ENCODE peak calls at places on chromosomes 4 and X, in six cellular contexts. Q is GM23248, Y is tibial nerve, S is cardiac muscle cell, W is IMR-90, U is uterus. E is an unnamed sample.
A peak's percentile ranks its signal among the peaks of the same experiment; 100 is the strongest.

GRCh38 chr4:121765941-121766538 is 1.1 kb upstream of the SMIM43 start:
- DNase-seq in S (peak; percentile 7), Q (no peak), W (no peak), U (no peak), Y (no peak), E (no peak)

GRCh38 chr4:79042079-79042674 is 102.9 kb upstream of the PAQR3 start:
- DNase-seq in S (peak; percentile 72), Y (no peak), Q (peak; percentile 57), U (peak; percentile 25), W (peak; percentile 22), E (no peak)

GRCh38 chr4:7872264-7872771 is 67.3 kb downstream of the AFAP1 start:
- DNase-seq in U (peak; percentile 52), Y (peak; percentile 42), W (peak; percentile 98), Q (peak; percentile 94), S (no peak), E (no peak)

GRCh38 chr4:95625020-95625419 is 76.2 kb upstream of the UNC5C start:
- DNase-seq in Q (no peak), W (no peak), S (no peak), U (no peak), Y (no peak), E (no peak)

GRCh38 chrX:96432647-96433046 is 252.0 kb upstream of the DIAPH2 start:
- DNase-seq in W (no peak), Y (no peak), S (no peak), U (no peak), Q (peak; percentile 13), E (no peak)

GRCh38 chr4:69888336-69888735 is 28.4 kb upstream of the SULT1E1 start:
- DNase-seq in W (no peak), S (no peak), Q (no peak), Y (no peak), U (no peak), E (no peak)

GRCh38 chr4:7803371-7803770 is 136.3 kb downstream of the AFAP1 start:
- DNase-seq in S (no peak), U (no peak), Y (no peak), Q (no peak), W (no peak), E (no peak)

GRCh38 chr4:82780398-82781231 is 18.0 kb downstream of the SCD5 start:
- DNase-seq in Q (peak; percentile 45), Y (peak; percentile 83), U (peak; percentile 49), W (peak; percentile 59), S (peak; percentile 57), E (no peak)

GRCh38 chrX:152632445-152633097 is 5.1 kb upstream of the GABRQ start:
- DNase-seq in S (peak; percentile 43), U (no peak), Y (peak; percentile 38), Q (peak; percentile 49), W (peak; percentile 24), E (no peak)

GRCh38 chrX:124256209-124256608 is 76.3 kb upstream of the TEX13D start:
- DNase-seq in S (no peak), W (peak; percentile 19), Y (no peak), U (no peak), Q (peak; percentile 86), E (no peak)

GRCh38 chrX:1059576-1060561 is 152.6 kb downstream of the CRLF2 start:
- DNase-seq in S (no peak), Q (no peak), U (no peak), W (no peak), Y (no peak), E (no peak)

GRCh38 chr4:6972911-6973310 is 63.3 kb downstream of the TBC1D14 start:
- DNase-seq in W (peak; percentile 47), U (no peak), Q (no peak), S (no peak), Y (no peak), E (no peak)

GRCh38 chrX:38458071-38458470 is 103.3 kb upstream of the TSPAN7 start:
- DNase-seq in S (peak; percentile 8), Q (no peak), W (no peak), U (no peak), Y (no peak), E (no peak)

GRCh38 chr4:181702864-181703263 is 540.3 kb upstream of the TENM3 start:
- DNase-seq in Y (no peak), U (no peak), W (no peak), Q (no peak), S (no peak), E (no peak)

GRCh38 chr4:99090511-99090910 is 1.9 kb upstream of the ADH5 start:
- DNase-seq in U (no peak), Y (no peak), S (no peak), W (peak; percentile 18), Q (peak; percentile 19), E (no peak)

GRCh38 chr4:76905521-76905920 is 7.6 kb upstream of the SOWAHB start:
- DNase-seq in W (peak; percentile 72), S (no peak), Y (no peak), U (no peak), Q (peak; percentile 47), E (no peak)

GRCh38 chr4:140013088-140013487 is 140.9 kb downstream of the MAML3 start:
- DNase-seq in Q (no peak), S (no peak), W (no peak), Y (no peak), U (no peak), E (no peak)

GRCh38 chr4:140014284-140014683 is 139.7 kb downstream of the MAML3 start:
- DNase-seq in W (peak; percentile 39), U (no peak), S (no peak), Q (no peak), Y (no peak), E (no peak)

GRCh38 chr4:140012688-140013087 is 141.3 kb downstream of the MAML3 start:
- DNase-seq in Q (peak; percentile 65), S (peak; percentile 60), U (peak; percentile 35), W (peak; percentile 95), Y (peak; percentile 41), E (no peak)
- H3K4me3 ChIP-seq in Q (no peak overlapping the region), S (no peak overlapping the region), U (no peak overlapping the region), W (no peak overlapping the region), Y (no peak overlapping the region), E (no peak overlapping the region)

GRCh38 chrX:102345916-102346315 is 93.9 kb downstream of the NXF2B start:
- DNase-seq in U (peak; percentile 61), Q (peak; percentile 39), S (peak; percentile 61), Y (peak; percentile 57), W (peak; percentile 34), E (peak; percentile 24)
- H3K9me3 ChIP-seq in U (no peaks in the 10 kb centered on the region), Q (no peaks in the 10 kb centered on the region), S (no peaks in the 10 kb centered on the region), Y (no peaks in the 10 kb centered on the region), W (no peaks in the 10 kb centered on the region), E (no peaks in the 10 kb centered on the region)

GRCh38 chr4:122854860-122855259 is 28.2 kb downstream of the FGF2 start:
- DNase-seq in S (no peak), Y (no peak), U (no peak), Q (no peak), W (no peak), E (no peak)
- H3K4me3 ChIP-seq in S (no peak overlapping the region), Y (peak overlapping the region; percentile 1), U (peak overlapping the region; percentile 1), Q (peak overlapping the region; percentile 40), W (no peak overlapping the region), E (no peak overlapping the region)

GRCh38 chr4:32830160-32830559 is 2110.0 kb downstream of the PCDH7 start:
- DNase-seq in S (no peak), W (no peak), Y (no peak), U (no peak), Q (no peak), E (no peak)

GRCh38 chr4:32826169-32826568 is 2106.0 kb downstream of the PCDH7 start:
- DNase-seq in Y (no peak), U (no peak), Q (no peak), W (no peak), S (no peak), E (no peak)

DNA sequence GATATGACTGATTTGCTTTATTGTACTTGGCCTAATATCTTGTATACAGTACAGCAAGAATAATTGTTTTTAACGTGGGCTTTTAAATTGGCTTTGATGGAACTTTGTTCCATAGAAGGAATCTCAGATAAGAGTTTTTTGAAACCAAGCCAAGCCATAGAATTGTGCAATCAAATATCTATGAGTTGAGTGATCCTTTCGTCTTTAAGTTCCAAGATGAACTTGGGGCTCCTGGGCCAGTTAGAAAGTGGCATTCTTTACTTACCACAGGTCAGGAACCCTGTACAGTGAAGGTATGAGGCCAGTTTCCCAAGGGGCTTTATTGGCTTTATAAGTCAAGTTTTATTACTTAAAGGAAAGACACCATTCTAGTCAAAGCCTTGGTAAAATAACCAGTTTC is 2104.2 kb downstream of the PCDH7 start:
- DNase-seq in W (no peak), Q (no peak), Y (no peak), U (no peak), S (no peak), E (no peak)
- H3K9me3 ChIP-seq in W (peaks cover 2% of the 10 kb centered on the region), Q (no peaks in the 10 kb centered on the region), Y (no peaks in the 10 kb centered on the region), U (no peaks in the 10 kb centered on the region), S (peaks cover 4% of the 10 kb centered on the region), E (no peaks in the 10 kb centered on the region)

GRCh38 chrX:49921109-49921508 is 1.3 kb upstream of the CLCN5 start:
- DNase-seq in U (no peak), Q (no peak), W (no peak), Y (no peak), S (no peak), E (no peak)
- H3K4me3 ChIP-seq in U (no peak overlapping the region), Q (no peak overlapping the region), W (no peak overlapping the region), Y (no peak overlapping the region), S (no peak overlapping the region), E (no peak overlapping the region)

E was measured in effector memory CD4-positive, alpha-beta T cell.